ENCODE peak calls at places on chromosomes 5 and 9, in four cellular contexts. One of them, this sample, is unnamed.

GRCh38 chr9:97504381-97505216 is 3.1 kb downstream of the TMOD1 start:
- DNase-seq in cardiac fibroblast: no peak
- DNase-seq in activated T-helper 9 cell treated with anti-CD3 and anti-CD28 coated beads, Interleukin-2, amount 50 U/mL, for 16 hours: no peak
- DNase-seq in esophagus squamous epithelium: no peak
- DNase-seq in this sample: no peak

GRCh38 chr5:60489856-60490255 is 210.1 kb downstream of the DEPDC1B start:
- DNase-seq in cardiac fibroblast: no peak
- DNase-seq in activated T-helper 9 cell treated with anti-CD3 and anti-CD28 coated beads, Interleukin-2, amount 50 U/mL, for 16 hours: no peak
- DNase-seq in esophagus squamous epithelium: no peak
- DNase-seq in this sample: no peak

GRCh38 chr5:150751096-150751891 is 7.5 kb downstream of the DCTN4 start:
- DNase-seq in cardiac fibroblast: no peak
- DNase-seq in esophagus squamous epithelium: no peak
- DNase-seq in activated T-helper 9 cell treated with anti-CD3 and anti-CD28 coated beads, Interleukin-2, amount 50 U/mL, for 16 hours: no peak
- DNase-seq in this sample: no peak

GRCh38 chr5:95822408-95823240 is at the start of gene GLRX:
- DNase-seq in cardiac fibroblast: peak; percentile 92
- DNase-seq in esophagus squamous epithelium: peak; percentile 33
- DNase-seq in activated T-helper 9 cell treated with anti-CD3 and anti-CD28 coated beads, Interleukin-2, amount 50 U/mL, for 16 hours: no peak
- DNase-seq in this sample: peak; percentile 74

GRCh38 chr5:108271127-108271526 is 110.8 kb downstream of the FBXL17 start:
- DNase-seq in activated T-helper 9 cell treated with anti-CD3 and anti-CD28 coated beads, Interleukin-2, amount 50 U/mL, for 16 hours: no peak
- DNase-seq in cardiac fibroblast: no peak
- DNase-seq in esophagus squamous epithelium: no peak
- DNase-seq in this sample: no peak

GRCh38 chr9:91516781-91517180 is 93.1 kb upstream of the NFIL3 start:
- DNase-seq in cardiac fibroblast: no peak
- DNase-seq in activated T-helper 9 cell treated with anti-CD3 and anti-CD28 coated beads, Interleukin-2, amount 50 U/mL, for 16 hours: no peak
- DNase-seq in esophagus squamous epithelium: no peak
- DNase-seq in this sample: no peak

GRCh38 chr5:1021136-1021968 is 12.8 kb downstream of the NKD2 start:
- DNase-seq in esophagus squamous epithelium: no peak
- DNase-seq in cardiac fibroblast: no peak
- DNase-seq in activated T-helper 9 cell treated with anti-CD3 and anti-CD28 coated beads, Interleukin-2, amount 50 U/mL, for 16 hours: no peak
- DNase-seq in this sample: no peak

GRCh38 chr5:353599-354580 is 32.4 kb downstream of the AHRR start:
- DNase-seq in activated T-helper 9 cell treated with anti-CD3 and anti-CD28 coated beads, Interleukin-2, amount 50 U/mL, for 16 hours: no peak
- DNase-seq in cardiac fibroblast: no peak
- DNase-seq in esophagus squamous epithelium: no peak
- DNase-seq in this sample: no peak

GRCh38 chr9:133347515-133347984 is 381 bp downstream of the MED22 start:
- DNase-seq in esophagus squamous epithelium: no peak
- DNase-seq in activated T-helper 9 cell treated with anti-CD3 and anti-CD28 coated beads, Interleukin-2, amount 50 U/mL, for 16 hours: no peak
- DNase-seq in cardiac fibroblast: peak; percentile 31
- DNase-seq in this sample: no peak

GRCh38 chr9:84703793-84704192 is 34.3 kb downstream of the NTRK2 start:
- DNase-seq in activated T-helper 9 cell treated with anti-CD3 and anti-CD28 coated beads, Interleukin-2, amount 50 U/mL, for 16 hours: no peak
- DNase-seq in cardiac fibroblast: no peak
- DNase-seq in esophagus squamous epithelium: no peak
- DNase-seq in this sample: no peak

GRCh38 chr9:34536685-34537084 is 13.9 kb upstream of the ENHO start:
- DNase-seq in cardiac fibroblast: no peak
- DNase-seq in esophagus squamous epithelium: no peak
- DNase-seq in activated T-helper 9 cell treated with anti-CD3 and anti-CD28 coated beads, Interleukin-2, amount 50 U/mL, for 16 hours: no peak
- DNase-seq in this sample: no peak

GRCh38 chr5:9104576-9105339 is 441.1 kb downstream of the SEMA5A start:
- DNase-seq in cardiac fibroblast: no peak
- DNase-seq in esophagus squamous epithelium: no peak
- DNase-seq in activated T-helper 9 cell treated with anti-CD3 and anti-CD28 coated beads, Interleukin-2, amount 50 U/mL, for 16 hours: no peak
- DNase-seq in this sample: no peak

GRCh38 chr5:66814146-66814991 is 218.2 kb downstream of the MAST4 start:
- DNase-seq in activated T-helper 9 cell treated with anti-CD3 and anti-CD28 coated beads, Interleukin-2, amount 50 U/mL, for 16 hours: no peak
- DNase-seq in cardiac fibroblast: peak; percentile 70
- DNase-seq in esophagus squamous epithelium: no peak
- DNase-seq in this sample: no peak

GRCh38 chr5:36377192-36377591 is 75.5 kb upstream of the RANBP3L start:
- DNase-seq in activated T-helper 9 cell treated with anti-CD3 and anti-CD28 coated beads, Interleukin-2, amount 50 U/mL, for 16 hours: no peak
- DNase-seq in cardiac fibroblast: no peak
- DNase-seq in esophagus squamous epithelium: no peak
- DNase-seq in this sample: no peak

GRCh38 chr5:10550222-10550995 is 13.5 kb upstream of the ANKRD33B start:
- DNase-seq in esophagus squamous epithelium: no peak
- DNase-seq in cardiac fibroblast: peak; percentile 55
- DNase-seq in activated T-helper 9 cell treated with anti-CD3 and anti-CD28 coated beads, Interleukin-2, amount 50 U/mL, for 16 hours: no peak
- DNase-seq in this sample: no peak

GRCh38 chr9:136848393-136849037 is 694 bp upstream of the PHPT1 start:
- DNase-seq in cardiac fibroblast: no peak
- DNase-seq in activated T-helper 9 cell treated with anti-CD3 and anti-CD28 coated beads, Interleukin-2, amount 50 U/mL, for 16 hours: no peak
- DNase-seq in esophagus squamous epithelium: no peak
- DNase-seq in this sample: no peak

GRCh38 chr5:179125789-179126505 is 65.8 kb downstream of the ZNF354C start:
- DNase-seq in esophagus squamous epithelium: no peak
- DNase-seq in activated T-helper 9 cell treated with anti-CD3 and anti-CD28 coated beads, Interleukin-2, amount 50 U/mL, for 16 hours: no peak
- DNase-seq in cardiac fibroblast: no peak
- DNase-seq in this sample: no peak

GRCh38 chr9:91946825-91947224 is 3.2 kb downstream of the ROR2 start:
- DNase-seq in cardiac fibroblast: no peak
- DNase-seq in esophagus squamous epithelium: no peak
- DNase-seq in activated T-helper 9 cell treated with anti-CD3 and anti-CD28 coated beads, Interleukin-2, amount 50 U/mL, for 16 hours: no peak
- DNase-seq in this sample: no peak

GRCh38 chr9:8857330-8858249 is 1058.0 kb upstream of the DMAC1 start:
- DNase-seq in esophagus squamous epithelium: no peak
- DNase-seq in cardiac fibroblast: peak; percentile 38
- DNase-seq in activated T-helper 9 cell treated with anti-CD3 and anti-CD28 coated beads, Interleukin-2, amount 50 U/mL, for 16 hours: no peak
- DNase-seq in this sample: no peak

GRCh38 chr9:136108648-136109266 is 9.9 kb downstream of the TMEM250 start:
- DNase-seq in esophagus squamous epithelium: no peak
- DNase-seq in activated T-helper 9 cell treated with anti-CD3 and anti-CD28 coated beads, Interleukin-2, amount 50 U/mL, for 16 hours: no peak
- DNase-seq in cardiac fibroblast: no peak
- DNase-seq in this sample: no peak

GRCh38 chr9:105047652-105048031 is 119.7 kb upstream of the ABCA1 start:
- DNase-seq in activated T-helper 9 cell treated with anti-CD3 and anti-CD28 coated beads, Interleukin-2, amount 50 U/mL, for 16 hours: no peak
- DNase-seq in cardiac fibroblast: no peak
- DNase-seq in esophagus squamous epithelium: no peak
- DNase-seq in this sample: no peak

GRCh38 chr5:154483654-154484392 is 5.8 kb upstream of the HAND1 start:
- DNase-seq in activated T-helper 9 cell treated with anti-CD3 and anti-CD28 coated beads, Interleukin-2, amount 50 U/mL, for 16 hours: no peak
- DNase-seq in esophagus squamous epithelium: no peak
- DNase-seq in cardiac fibroblast: no peak
- DNase-seq in this sample: no peak

GRCh38 chr9:127976498-127976897 is 4.3 kb downstream of the EEIG1 start:
- DNase-seq in activated T-helper 9 cell treated with anti-CD3 and anti-CD28 coated beads, Interleukin-2, amount 50 U/mL, for 16 hours: no peak
- DNase-seq in esophagus squamous epithelium: no peak
- DNase-seq in cardiac fibroblast: no peak
- DNase-seq in this sample: no peak

GRCh38 chr9:92722386-92723298 is 42.0 kb downstream of the BICD2 start:
- DNase-seq in cardiac fibroblast: no peak
- DNase-seq in activated T-helper 9 cell treated with anti-CD3 and anti-CD28 coated beads, Interleukin-2, amount 50 U/mL, for 16 hours: no peak
- DNase-seq in esophagus squamous epithelium: no peak
- DNase-seq in this sample: no peak

This sample was measured in cerebellar nuclear complex.